ENCODE peak calls at places on chromosomes 7 and 10, in nine cellular contexts. E is heart left ventricle, R is K562, N is HCT116, B is endothelial cell, L is AG09319, T is cardiac fibroblast, H is mammary epithelial cell, O is stomach. A is an unnamed sample.

GRCh38 chr7:100159099-100159623 is 638 bp upstream of the TRAPPC14 start:
- DNase-seq in O (no peak), E (no peak), N (no peak), B (no peak), T (peak; percentile 32), H (no peak), R (no peak), L (no peak), A (no peak)

GRCh38 chr7:885261-885892 is 9.0 kb downstream of the GET4 start:
- DNase-seq in N (no peak), H (no peak), O (no peak), L (no peak), E (peak; percentile 16), R (no peak), T (no peak), B (no peak), A (no peak)

GRCh38 chr10:22805304-22805703 is 90.9 kb upstream of the PIP4K2A start:
- DNase-seq in H (no peak), O (no peak), T (peak; percentile 44), R (no peak), L (no peak), N (no peak), E (no peak), B (no peak), A (no peak)

GRCh38 chr10:120492366-120492765 is 35.3 kb downstream of the PLPP4 start:
- DNase-seq in N (no peak), T (no peak), E (no peak), O (no peak), R (no peak), L (no peak), H (no peak), B (no peak), A (no peak)

GRCh38 chr7:140212100-140212881 is 35.5 kb upstream of the KDM7A start:
- DNase-seq in L (no peak), H (peak; percentile 74), E (no peak), T (peak; percentile 48), R (no peak), O (peak; percentile 70), B (no peak), N (no peak), A (no peak)

GRCh38 chr7:2834748-2835441 is 9.2 kb downstream of the GNA12 start:
- DNase-seq in R (no peak), N (no peak), L (no peak), E (no peak), B (no peak), T (peak; percentile 51), H (no peak), O (no peak), A (peak; percentile 38)

GRCh38 chr10:50637003-50637579 is 13.3 kb upstream of the SGMS1 start:
- DNase-seq in N (no peak), B (no peak), R (no peak), O (no peak), L (no peak), T (peak; percentile 24), E (no peak), H (peak; percentile 15), A (no peak)

GRCh38 chr10:104109908-104110662 is 11.9 kb upstream of the SFR1 start:
- DNase-seq in H (peak; percentile 94), L (no peak), B (no peak), R (no peak), N (peak; percentile 90), T (peak; percentile 89), O (no peak), E (no peak), A (peak; percentile 79)

GRCh38 chr10:22712959-22713852 is 1.2 kb downstream of the PIP4K2A start:
- DNase-seq in O (peak; percentile 38), B (peak; percentile 21), N (no peak), T (peak; percentile 55), E (peak; percentile 32), R (peak; percentile 46), H (peak; percentile 19), L (no peak), A (peak; percentile 27)

GRCh38 chr10:93463723-93464511 is 18.2 kb downstream of the MYOF start:
- DNase-seq in H (no peak), E (no peak), O (no peak), B (no peak), T (peak; percentile 85), N (no peak), L (peak; percentile 49), R (no peak), A (no peak)

GRCh38 chr10:69861251-69862240 is 59.8 kb downstream of the COL13A1 start:
- DNase-seq in R (no peak), L (peak; percentile 70), H (peak; percentile 92), O (no peak), E (no peak), T (peak; percentile 90), B (no peak), N (peak; percentile 94), A (peak; percentile 88)

GRCh38 chr10:15486404-15486803 is 115.3 kb upstream of the FAM171A1 start:
- DNase-seq in T (no peak), L (peak; percentile 84), H (no peak), B (no peak), N (no peak), E (no peak), R (no peak), O (no peak), A (no peak)

GRCh38 chr7:85165263-85165662 is 21.6 kb downstream of the SEMA3D start:
- DNase-seq in T (no peak), O (no peak), H (no peak), L (no peak), R (no peak), N (no peak), B (no peak), E (no peak), A (no peak)

GRCh38 chr10:48880016-48880705 is 59.5 kb downstream of the LRRC18 start:
- DNase-seq in B (peak; percentile 22), O (no peak), L (no peak), N (no peak), H (no peak), T (no peak), E (no peak), R (no peak), A (no peak)

GRCh38 chr7:47787249-47788069 is 160.8 kb downstream of the PKD1L1 start:
- DNase-seq in R (no peak), N (no peak), O (no peak), B (no peak), T (no peak), L (no peak), E (no peak), H (no peak), A (no peak)

GRCh38 chr7:123285076-123285700 is 85.4 kb upstream of the SLC13A1 start:
- DNase-seq in L (no peak), B (peak; percentile 7), T (no peak), E (no peak), O (no peak), R (no peak), N (no peak), H (no peak), A (no peak)

DNA sequence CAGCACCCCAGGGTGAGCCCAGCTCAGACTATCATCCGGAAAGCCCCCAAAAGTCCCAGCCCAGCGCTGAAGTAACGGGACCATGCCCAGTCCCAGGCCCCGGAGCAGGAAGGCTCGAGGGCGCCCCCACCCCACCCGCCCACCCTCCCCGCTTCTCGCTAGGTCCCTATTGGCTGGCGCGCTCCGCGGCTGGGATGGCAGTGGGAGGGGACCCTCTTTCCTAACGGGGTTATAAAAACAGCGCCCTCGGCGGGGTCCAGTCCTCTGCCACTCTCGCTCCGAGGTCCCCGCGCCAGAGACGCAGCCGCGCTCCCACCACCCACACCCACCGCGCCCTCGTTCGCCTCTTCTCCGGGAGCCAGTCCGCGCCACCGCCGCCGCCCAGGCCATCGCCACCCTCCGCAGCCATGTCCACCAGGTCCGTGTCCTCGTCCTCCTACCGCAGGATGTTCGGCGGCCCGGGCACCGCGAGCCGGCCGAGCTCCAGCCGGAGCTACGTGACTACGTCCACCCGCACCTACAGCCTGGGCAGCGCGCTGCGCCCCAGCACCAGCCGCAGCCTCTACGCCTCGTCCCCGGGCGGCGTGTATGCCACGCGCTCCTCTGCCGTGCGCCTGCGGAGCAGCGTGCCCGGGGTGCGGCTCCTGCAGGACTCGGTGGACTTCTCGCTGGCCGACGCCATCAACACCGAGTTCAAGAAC is 1.1 kb downstream of the VIM start:
- DNase-seq in E (peak; percentile 92), R (peak; percentile 75), O (peak; percentile 73), T (peak; percentile 92), L (peak; percentile 94), H (peak; percentile 76), N (no peak), B (peak; percentile 90), A (peak; percentile 73)
- TF ChIP-seq CTCF in E (no peak), R (no peak), O (no peak), T (no peak), L (no peak), H (no peak), N (no peak), B (no peak), A (no peak)

DNA sequence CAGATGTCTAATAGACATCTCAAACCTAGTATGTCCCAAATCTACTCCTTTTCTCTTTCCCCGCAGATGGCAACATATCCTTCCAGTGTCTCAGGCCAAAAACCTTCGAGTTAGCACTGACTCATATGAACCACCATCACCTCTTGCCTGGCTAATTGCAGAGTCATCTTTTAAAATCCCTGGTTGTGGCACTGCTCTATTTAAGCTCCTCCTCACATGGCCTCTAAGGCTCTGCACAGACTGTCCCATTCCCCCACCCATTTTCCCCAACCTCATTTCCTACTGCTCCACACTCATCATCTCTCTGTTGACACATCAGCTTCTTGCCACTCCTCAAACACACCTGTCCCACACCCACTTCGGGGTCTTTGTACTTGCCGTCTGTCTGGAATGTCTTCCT is 16.8 kb upstream of the HBP1 start:
- DNase-seq in B (no peak), E (no peak), H (peak; percentile 73), T (peak; percentile 51), L (no peak), N (no peak), R (no peak), O (no peak), A (peak; percentile 17)
- TF ChIP-seq CTCF in B (no peak), E (no peak), H (no peak), T (no peak), L (no peak), N (no peak), R (no peak), O (no peak), A (no peak)

DNA sequence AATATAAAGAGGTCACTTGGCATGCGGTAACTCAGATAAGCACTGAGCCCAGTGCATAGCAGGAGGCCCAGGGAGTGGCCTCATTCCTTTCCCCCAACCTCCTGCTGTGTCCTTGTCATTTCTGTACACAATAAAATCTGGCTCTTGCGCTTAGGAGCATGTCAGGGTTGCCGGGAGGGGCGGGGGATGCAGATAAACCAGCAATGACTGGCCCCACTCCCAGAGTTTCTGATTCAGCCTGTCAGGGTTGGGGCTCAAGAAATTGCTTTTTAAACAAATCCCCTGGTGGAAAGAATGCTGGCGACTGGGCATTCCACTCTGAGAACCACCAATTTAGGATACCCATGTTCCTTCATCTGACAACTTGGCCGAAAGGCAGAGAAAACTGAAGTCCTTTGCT is 376.5 kb downstream of the TCERG1L start:
- DNase-seq in L (no peak), H (no peak), O (no peak), B (no peak), N (no peak), E (no peak), R (peak; percentile 12), T (no peak), A (no peak)
- TF ChIP-seq CTCF in L (no peak), H (no peak), O (no peak), B (no peak), N (no peak), E (no peak), R (no peak), T (no peak), A (no peak)

DNA sequence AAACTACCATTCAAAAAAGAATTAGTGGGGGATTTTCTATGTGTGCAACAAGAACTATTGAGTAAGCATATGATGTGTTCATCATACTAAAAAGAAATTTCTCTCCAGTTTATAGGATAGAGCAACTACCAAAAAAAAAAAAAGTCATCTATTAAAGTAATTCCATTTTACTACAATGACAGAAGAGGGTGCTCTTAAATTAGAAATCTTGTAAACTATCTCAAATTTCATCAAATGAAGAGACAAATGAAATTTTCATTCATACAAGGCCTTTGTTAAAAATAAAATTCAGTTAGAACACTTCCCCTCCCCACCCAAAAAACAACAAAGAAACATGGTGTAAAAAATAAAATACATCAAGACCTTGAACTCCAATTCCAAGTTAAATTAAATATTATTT is 195.4 kb upstream of the PLXDC2 start:
- DNase-seq in H (no peak), N (no peak), L (no peak), O (no peak), T (peak; percentile 36), B (no peak), R (no peak), E (no peak), A (no peak)
- TF ChIP-seq CTCF in H (no peak), N (no peak), L (peak; percentile 2), O (no peak), T (no peak), B (no peak), R (no peak), E (no peak), A (no peak)

A was measured in RWPE1.